ENCODE peak calls at places on chromosomes 13 and 19, in ten cellular contexts. P is heart right ventricle, L is neural crest cell, R is fibroblast of pulmonary artery, E is BJ, G is breast epithelium, S is hepatocyte, B is kidney, K is A549, X is GM12864. F is an unnamed sample.

GRCh38 chr19:53879145-53880037 is 2.6 kb upstream of the PRKCG start:
- DNase-seq in P (peak; percentile 96), K (peak; percentile 92), L (peak; percentile 99), X (no peak), G (peak; percentile 83), E (peak; percentile 21), B (peak; percentile 97), R (peak; percentile 92), S (peak; percentile 96), F (peak; percentile 58)

GRCh38 chr19:22545751-22546150 is 88.4 kb upstream of the ZNF492 start:
- DNase-seq in S (no peak), L (no peak), X (no peak), K (peak; percentile 27), G (peak; percentile 68), P (peak; percentile 21), R (peak; percentile 0), B (no peak), E (no peak), F (no peak)

GRCh38 chr13:42985312-42986175 is 6.5 kb downstream of the EPSTI1 start:
- DNase-seq in S (peak; percentile 42), K (no peak), P (peak; percentile 29), G (no peak), R (no peak), E (no peak), L (no peak), X (no peak), B (peak; percentile 76), F (no peak)

GRCh38 chr13:89923731-89924130 is 1423.8 kb upstream of the MIR17HG start:
- DNase-seq in L (no peak), E (no peak), X (no peak), G (no peak), R (peak; percentile 21), P (no peak), S (no peak), B (no peak), K (no peak), F (peak; percentile 17)

GRCh38 chr19:19661675-19662251 is 1.7 kb downstream of the ATP13A1 start:
- DNase-seq in G (no peak), S (no peak), L (no peak), K (no peak), E (no peak), X (peak; percentile 95), B (peak; percentile 72), P (no peak), R (no peak), F (no peak)

GRCh38 chr13:40486518-40487163 is 179.8 kb downstream of the FOXO1 start:
- DNase-seq in G (no peak), B (no peak), E (no peak), K (no peak), L (no peak), P (no peak), S (no peak), R (no peak), X (no peak), F (no peak)

GRCh38 chr13:76719955-76720354 is 166.2 kb downstream of the KCTD12 start:
- DNase-seq in L (no peak), R (no peak), B (no peak), X (no peak), G (no peak), E (no peak), P (no peak), S (no peak), K (no peak), F (no peak)

GRCh38 chr13:50699874-50700663 is 143.4 kb downstream of the DLEU7 start:
- DNase-seq in G (no peak), B (no peak), K (no peak), S (no peak), L (no peak), X (no peak), P (no peak), E (no peak), R (no peak), F (no peak)

GRCh38 chr19:4077800-4078683 is 11.3 kb upstream of the ZBTB7A start:
- DNase-seq in K (no peak), B (peak; percentile 89), P (peak; percentile 84), E (no peak), S (peak; percentile 52), X (no peak), R (no peak), G (peak; percentile 42), L (no peak), F (no peak)

GRCh38 chr13:52615817-52616216 is 26.4 kb upstream of the HNRNPA1L2 start:
- DNase-seq in P (no peak), S (no peak), B (no peak), K (peak; percentile 23), R (no peak), G (no peak), L (no peak), X (no peak), E (no peak), F (no peak)

GRCh38 chr19:11382898-11383705 is 1.0 kb downstream of the EPOR start:
- DNase-seq in X (no peak), B (peak; percentile 89), G (no peak), E (no peak), S (peak; percentile 81), L (peak; percentile 44), R (peak; percentile 39), P (peak; percentile 58), K (peak; percentile 79), F (no peak)

GRCh38 chr13:50224534-50224933 is 209.3 kb downstream of the KCNRG start:
- DNase-seq in E (no peak), K (no peak), L (no peak), S (no peak), B (no peak), R (peak; percentile 49), X (peak; percentile 75), G (no peak), P (no peak), F (no peak)

GRCh38 chr19:16161848-16162247 is 11.5 kb downstream of the CIB3 start:
- DNase-seq in K (peak; percentile 65), G (no peak), R (peak; percentile 66), L (no peak), P (no peak), X (no peak), S (no peak), B (no peak), E (no peak), F (no peak)

GRCh38 chr13:29594710-29595379 is 643 bp downstream of the SLC7A1 start:
- DNase-seq in X (peak; percentile 16), B (peak; percentile 90), P (peak; percentile 58), E (no peak), K (peak; percentile 30), S (peak; percentile 77), G (peak; percentile 69), L (peak; percentile 32), R (peak; percentile 66), F (no peak)

GRCh38 chr19:2250765-2251576 is 1.8 kb downstream of the AMH start:
- DNase-seq in G (no peak), K (no peak), X (no peak), S (no peak), B (peak; percentile 69), P (no peak), L (no peak), R (no peak), E (no peak), F (no peak)
- TF ChIP-seq CTCF in G (no peak), K (no peak), X (no peak), S (no peak), B (no peak), P (no peak), L (no peak), R (no peak), E (no peak), F (no peak)

GRCh38 chr19:34664168-34664567 is 12.8 kb downstream of the SCGB2B2 start:
- DNase-seq in K (no peak), X (no peak), R (no peak), L (no peak), P (no peak), S (no peak), E (no peak), G (no peak), B (no peak), F (no peak)

GRCh38 chr19:34661357-34661756 is 15.6 kb downstream of the SCGB2B2 start:
- DNase-seq in B (no peak), R (no peak), L (no peak), S (no peak), X (no peak), E (no peak), P (no peak), K (no peak), G (no peak), F (no peak)

GRCh38 chr19:34664870-34665269 is 12.1 kb downstream of the SCGB2B2 start:
- DNase-seq in L (no peak), X (no peak), E (no peak), B (no peak), K (no peak), R (no peak), P (no peak), S (no peak), G (no peak), F (no peak)

GRCh38 chr19:34666200-34666957 is 10.6 kb downstream of the SCGB2B2 start:
- DNase-seq in S (no peak), R (no peak), B (peak; percentile 68), P (no peak), X (no peak), K (no peak), L (no peak), G (no peak), E (no peak), F (no peak)

DNA sequence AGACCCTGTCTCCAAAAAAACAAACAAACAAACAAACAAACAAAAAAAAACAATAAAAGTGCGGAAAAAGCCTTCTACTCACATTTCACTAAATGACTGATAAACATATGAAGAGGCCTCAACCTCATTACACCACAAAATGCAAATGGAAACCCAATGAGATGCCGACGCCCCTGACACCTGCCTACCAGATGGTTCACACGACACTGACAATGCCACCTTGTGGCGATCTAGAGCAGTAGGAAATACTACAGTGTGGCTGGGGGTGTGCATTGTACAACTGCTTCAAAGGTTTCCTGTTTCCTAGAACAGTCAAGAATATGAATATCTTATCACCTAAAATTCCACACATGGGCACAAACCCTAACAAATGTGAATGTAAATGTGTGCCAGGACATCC is 14.0 kb downstream of the SCGB2B2 start:
- DNase-seq in S (no peak), K (peak; percentile 70), L (no peak), P (no peak), G (no peak), R (peak; percentile 6), E (no peak), B (no peak), X (peak; percentile 15), F (no peak)
- TF ChIP-seq CTCF in S (no peak), K (peak; percentile 24), L (peak; percentile 54), P (no peak), G (peak; percentile 9), R (peak; percentile 41), E (peak; percentile 39), B (peak; percentile 26), X (peak; percentile 54), F (peak; percentile 21)

GRCh38 chr13:110925023-110925608 is 10.2 kb upstream of the ANKRD10 start:
- DNase-seq in R (peak; percentile 15), B (no peak), P (no peak), L (peak; percentile 15), X (no peak), K (no peak), E (no peak), S (no peak), G (no peak), F (no peak)
- TF ChIP-seq CTCF in R (peak; percentile 8), B (no peak), P (no peak), L (peak; percentile 44), X (peak; percentile 27), K (peak; percentile 10), E (peak; percentile 11), S (peak; percentile 51), G (no peak), F (peak; percentile 33)

GRCh38 chr13:109028626-109029025 is 399.2 kb downstream of the MYO16 start:
- DNase-seq in S (no peak), X (no peak), P (no peak), B (no peak), E (no peak), G (no peak), R (peak; percentile 38), L (no peak), K (no peak), F (no peak)

GRCh38 chr13:109026266-109026665 is 396.9 kb downstream of the MYO16 start:
- DNase-seq in R (no peak), S (no peak), B (no peak), P (no peak), K (no peak), L (no peak), G (no peak), E (no peak), X (no peak), F (no peak)
- TF ChIP-seq CTCF in R (no peak), S (no peak), B (no peak), P (no peak), K (no peak), L (no peak), G (no peak), E (no peak), X (no peak), F (no peak)

F was measured in retinal pigment epithelial cell.